ENCODE peak calls at places on chromosomes 1 and 21, in five cellular contexts. P is GM06990, Q is heart right ventricle, B is WERI-Rb-1, D is endothelial cell of umbilical vein. W is an unnamed sample.

GRCh38 chr1:57623039-57623790 is 199.4 kb upstream of the DAB1 start:
- DNase-seq in P (no peak), Q (peak), B (peak), D (peak), W (no peak)

GRCh38 chr1:184160236-184160635 is 108.7 kb downstream of the TSEN15 start:
- DNase-seq in P (peak), Q (no peak), B (no peak), D (peak), W (peak)

GRCh38 chr1:42916839-42917495 is 41.7 kb downstream of the SLC2A1 start:
- DNase-seq in P (no peak), Q (no peak), B (no peak), D (no peak), W (no peak)

GRCh38 chr1:209741198-209741597 is 14.7 kb upstream of the TRAF3IP3 start:
- DNase-seq in P (no peak), Q (no peak), B (no peak), D (no peak), W (no peak)

GRCh38 chr1:40861227-40862003 is 748 bp downstream of the CITED4 start:
- DNase-seq in P (no peak), Q (peak), B (no peak), D (no peak), W (no peak)

GRCh38 chr1:218299416-218299815 is 14.3 kb downstream of the RRP15 start:
- DNase-seq in P (no peak), Q (no peak), B (no peak), D (peak), W (no peak)

GRCh38 chr21:34744801-34745200 is 76.0 kb downstream of the CLIC6 start:
- DNase-seq in P (no peak), Q (no peak), B (no peak), D (no peak), W (no peak)

GRCh38 chr1:158002022-158002629 is 8.7 kb downstream of the KIRREL1 start:
- DNase-seq in P (no peak), Q (no peak), B (no peak), D (peak), W (no peak)

GRCh38 chr1:43600033-43601020 is 49.6 kb upstream of the KDM4A start:
- DNase-seq in P (no peak), Q (no peak), B (no peak), D (no peak), W (no peak)

GRCh38 chr1:3628445-3628844 is 3.6 kb downstream of the TPRG1L start:
- DNase-seq in P (no peak), Q (no peak), B (no peak), D (no peak), W (no peak)

GRCh38 chr1:37795340-37796110 is 1.9 kb downstream of the MANEAL start:
- DNase-seq in P (peak), Q (peak), B (no peak), D (peak), W (peak)

GRCh38 chr1:31848381-31848897 is 32.6 kb upstream of the SPOCD1 start:
- DNase-seq in P (peak), Q (no peak), B (no peak), D (no peak), W (no peak)

DNA sequence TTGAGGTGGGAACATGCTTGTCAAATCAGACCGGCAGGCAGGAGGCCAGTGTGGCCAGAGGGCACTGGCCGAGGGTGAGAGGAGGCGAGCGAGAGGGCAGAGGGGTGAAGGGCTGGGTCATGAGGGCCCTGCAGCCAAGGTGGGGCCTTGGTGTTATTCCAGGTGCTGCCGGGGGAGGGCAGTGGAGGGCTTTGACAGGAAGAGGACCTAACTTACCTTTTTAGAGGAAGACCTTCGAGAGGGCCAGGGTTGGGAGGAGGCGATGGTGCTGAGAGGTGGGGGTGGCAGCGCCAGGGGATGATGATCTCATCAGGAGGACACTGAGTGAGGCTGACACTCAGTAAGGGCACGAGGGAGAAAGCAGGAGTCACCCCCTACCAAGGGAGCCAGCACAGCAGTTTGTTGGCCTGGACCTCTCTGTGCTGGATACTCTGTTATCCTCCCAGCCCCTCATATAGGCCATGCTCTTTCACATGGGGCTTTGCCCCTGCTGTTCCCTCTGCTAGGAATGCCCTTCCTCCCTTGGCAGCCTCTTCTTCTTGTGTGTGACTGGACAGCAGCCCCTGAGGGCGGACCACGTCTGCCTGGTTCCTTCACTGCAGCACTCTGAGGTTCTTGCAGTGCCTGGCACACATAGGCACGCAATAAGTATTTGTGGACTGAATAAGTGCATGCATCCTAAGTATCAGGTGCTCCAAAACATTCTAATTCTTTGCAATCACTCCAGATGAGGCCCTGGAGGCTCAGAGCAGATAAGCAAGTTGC is 7.5 kb upstream of the TTC22 start:
- DNase-seq in P (no peak), Q (no peak), B (no peak), D (no peak), W (no peak)
- TF ChIP-seq CTCF in P (no peak), Q (no peak), B (peak), D (no peak), W (no peak)

GRCh38 chr1:219927956-219928790 is at the start of gene SLC30A10:
- DNase-seq in P (peak), Q (peak), B (peak), D (peak), W (peak)
- TF ChIP-seq CTCF in P (peak), Q (no peak), B (peak), D (peak), W (no peak)

DNA sequence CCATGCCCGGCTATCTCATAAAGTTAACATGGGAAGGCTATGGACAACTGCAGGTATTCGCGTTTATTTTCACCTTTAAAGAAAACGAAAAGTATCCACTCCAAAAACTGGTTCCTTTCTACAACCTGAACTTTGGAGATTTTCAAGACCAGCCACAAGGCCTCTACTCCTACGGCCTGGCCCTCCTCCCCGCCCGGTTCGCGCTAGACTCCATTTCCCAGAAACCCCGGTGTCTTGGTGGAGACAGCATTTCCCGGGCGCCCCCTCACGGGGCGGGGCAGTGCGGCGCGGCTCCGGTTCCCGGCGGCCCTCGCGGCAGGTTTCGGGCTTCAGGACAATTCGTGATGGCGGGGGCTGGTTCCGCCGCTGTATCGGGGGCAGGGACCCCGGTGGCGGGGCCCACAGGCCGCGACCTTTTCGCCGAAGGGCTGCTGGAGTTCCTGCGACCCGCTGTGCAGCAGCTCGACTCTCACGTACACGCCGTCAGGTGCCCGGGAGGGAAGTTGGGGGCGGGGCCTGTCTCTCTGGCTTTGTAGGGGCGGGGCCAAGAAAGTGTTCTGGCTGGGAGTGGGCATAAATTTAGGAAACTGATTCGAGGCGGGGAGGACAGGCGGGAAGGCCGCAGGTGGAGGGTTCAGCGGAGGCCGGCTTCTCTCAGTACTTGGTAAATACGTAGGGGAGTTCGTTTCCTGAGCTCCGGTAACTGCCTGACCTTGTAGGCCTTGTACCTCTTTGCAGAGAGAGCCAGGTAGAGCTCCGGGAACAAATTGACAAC is at the start of gene SNAPIN:
- DNase-seq in P (peak), Q (peak), B (peak), D (peak), W (peak)
- TF ChIP-seq CTCF in P (no peak), Q (peak), B (peak), D (peak), W (no peak)

DNA sequence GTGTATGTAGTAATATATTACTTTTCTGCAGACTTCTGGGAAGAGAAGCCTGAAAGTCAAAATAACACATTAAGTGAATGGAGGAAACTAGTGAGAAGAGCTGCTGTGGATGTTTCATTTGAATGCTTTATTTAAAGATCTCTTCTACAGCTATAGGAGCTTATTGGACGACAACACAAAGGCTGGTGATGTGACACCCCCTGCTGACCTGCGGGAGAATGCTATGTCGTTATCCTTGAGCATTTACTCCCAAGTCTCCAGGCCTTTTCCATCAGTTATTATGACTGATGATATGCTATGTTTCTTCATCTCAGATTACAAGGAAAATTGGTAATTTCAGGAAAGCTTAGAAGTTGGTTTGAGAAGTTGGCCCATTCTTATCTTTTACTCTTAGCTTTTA is 22.3 kb upstream of the PLA2G4A start:
- DNase-seq in P (no peak), Q (no peak), B (peak), D (peak), W (no peak)
- TF ChIP-seq CTCF in P (peak), Q (peak), B (peak), D (peak), W (no peak)

DNA sequence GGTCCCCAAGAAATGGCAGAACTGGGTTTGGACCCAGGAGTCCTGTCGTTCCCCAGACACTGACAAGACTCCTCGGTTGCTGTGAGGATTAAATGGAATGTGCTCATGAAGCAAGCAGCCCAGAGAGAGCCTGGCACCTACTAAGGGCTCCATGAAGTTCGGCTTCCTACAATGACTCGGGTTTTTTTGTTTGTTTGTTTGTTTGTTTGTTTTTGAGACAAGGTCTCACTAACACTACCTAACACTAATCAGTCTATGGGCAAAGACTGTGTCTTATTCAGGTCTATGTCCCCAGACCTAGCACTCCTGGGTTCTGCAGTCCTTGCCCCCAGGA is 3.4 kb upstream of the LACTBL1 start:
- DNase-seq in P (no peak), Q (no peak), B (no peak), D (no peak), W (no peak)
- TF ChIP-seq CTCF in P (no peak), Q (no peak), B (no peak), D (no peak), W (no peak)

GRCh38 chr21:44497641-44498243 is 42.3 kb downstream of the KRTAP10-1 start:
- DNase-seq in P (no peak), Q (no peak), B (peak), D (no peak), W (no peak)

GRCh38 chr21:44500111-44500510 is 39.9 kb downstream of the KRTAP10-1 start:
- DNase-seq in P (no peak), Q (no peak), B (no peak), D (no peak), W (peak)

GRCh38 chr21:44498280-44498964 is 41.6 kb downstream of the KRTAP10-1 start:
- DNase-seq in P (no peak), Q (no peak), B (no peak), D (no peak), W (no peak)

GRCh38 chr21:44499631-44500030 is 40.4 kb downstream of the KRTAP10-1 start:
- DNase-seq in P (no peak), Q (no peak), B (no peak), D (no peak), W (no peak)

DNA sequence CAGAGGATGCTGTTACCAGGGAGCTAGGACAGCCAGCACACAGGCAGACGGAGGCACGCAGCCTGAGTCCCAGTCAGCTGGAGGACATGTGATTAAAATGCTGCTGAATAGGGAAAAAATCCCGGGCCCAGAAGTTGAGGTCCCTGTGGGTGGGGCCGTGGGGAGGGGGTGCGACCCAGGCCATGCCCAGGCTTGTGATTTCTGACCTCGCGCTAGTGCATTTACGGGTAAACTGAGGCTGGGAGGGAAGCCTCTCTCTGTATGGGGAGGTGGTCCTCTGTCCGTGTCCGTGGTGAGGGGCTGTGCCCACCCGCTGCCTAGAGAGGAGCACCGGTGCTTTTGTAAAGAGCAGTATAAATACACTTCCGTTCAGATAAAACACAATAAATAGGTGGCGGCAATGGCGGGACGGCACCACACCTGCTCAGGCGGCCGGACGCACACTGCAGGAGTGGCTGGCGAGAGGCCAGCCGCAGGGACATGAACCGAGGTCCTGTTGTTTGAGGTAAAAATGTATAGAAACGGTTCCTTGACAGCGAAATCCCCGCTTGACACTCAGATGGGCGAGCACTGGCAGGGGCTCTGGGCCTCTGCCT is 40.9 kb downstream of the KRTAP10-1 start:
- DNase-seq in P (no peak), Q (no peak), B (no peak), D (no peak), W (no peak)
- TF ChIP-seq CTCF in P (no peak), Q (no peak), B (no peak), D (no peak), W (no peak)

GRCh38 chr1:109815809-109816791 is 52.4 kb upstream of the EPS8L3 start:
- DNase-seq in P (peak), Q (no peak), B (no peak), D (no peak), W (peak)
- TF ChIP-seq CTCF in P (peak), Q (no peak), B (no peak), D (no peak), W (no peak)

GRCh38 chr1:91546876-91547275 is 46.2 kb downstream of the CDC7 start:
- DNase-seq in P (no peak), Q (no peak), B (peak), D (no peak), W (no peak)
- TF ChIP-seq CTCF in P (no peak), Q (no peak), B (peak), D (no peak), W (no peak)

GRCh38 chr1:153968972-153969371 is 1.3 kb downstream of the CREB3L4 start:
- DNase-seq in P (no peak), Q (no peak), B (no peak), D (no peak), W (no peak)

GRCh38 chr1:153968400-153968799 is 698 bp downstream of the CREB3L4 start:
- DNase-seq in P (no peak), Q (no peak), B (peak), D (no peak), W (no peak)

GRCh38 chr1:153967109-153967999 is at the start of gene CREB3L4:
- DNase-seq in P (peak), Q (peak), B (peak), D (peak), W (peak)

GRCh38 chr1:153970346-153970745 is 2.6 kb downstream of the CREB3L4 start:
- DNase-seq in P (no peak), Q (no peak), B (no peak), D (no peak), W (no peak)

GRCh38 chr1:153968000-153968363 is 280 bp downstream of the CREB3L4 start:
- DNase-seq in P (no peak), Q (no peak), B (peak), D (no peak), W (no peak)
- TF ChIP-seq CTCF in P (no peak), Q (no peak), B (no peak), D (no peak), W (no peak)

GRCh38 chr21:43801006-43801783 is 11.8 kb downstream of the RRP1 start:
- DNase-seq in P (no peak), Q (no peak), B (no peak), D (no peak), W (no peak)
- TF ChIP-seq CTCF in P (no peak), Q (no peak), B (no peak), D (no peak), W (no peak)

W was measured in GM13976.